ENCODE peak calls at places on chromosomes 2 and 18, in eight cellular contexts. C is activated CD4-positive, alpha-beta T cell treated with anti-CD3 and anti-CD28 coated beads for 1 hour; K is heart right ventricle; X is iris pigment epithelial cell; O is Ammon's horn; M is HS-5; A is left ventricle myocardium inferior; N is kidney. U is an unnamed sample.

GRCh38 chr18:2906522-2907458 is 60.0 kb downstream of the EMILIN2 start:
- DNase-seq in C (peak), K (peak), X (no peak), O (no peak), M (no peak), A (no peak), N (peak), U (peak)

GRCh38 chr2:36606925-36607324 is 9.0 kb upstream of the FEZ2 start:
- DNase-seq in C (no peak), K (no peak), X (no peak), O (no peak), M (no peak), A (no peak), N (no peak), U (no peak)

GRCh38 chr2:216441308-216442010 is 29.2 kb downstream of the SMARCAL1 start:
- DNase-seq in C (no peak), K (no peak), X (no peak), O (no peak), M (no peak), A (no peak), N (no peak), U (no peak)

GRCh38 chr2:8303322-8303832 is 378.5 kb upstream of the ID2 start:
- DNase-seq in C (peak), K (peak), X (no peak), O (peak), M (no peak), A (peak), N (peak), U (no peak)

GRCh38 chr18:65768379-65768778 is 17.6 kb downstream of the CDH7 start:
- DNase-seq in C (no peak), K (no peak), X (no peak), O (no peak), M (peak), A (no peak), N (no peak), U (no peak)

GRCh38 chr18:45841765-45842442 is 16.4 kb downstream of the SIGLEC15 start:
- DNase-seq in C (no peak), K (no peak), X (no peak), O (no peak), M (no peak), A (no peak), N (no peak), U (no peak)

GRCh38 chr2:112814278-112814677 is 22.3 kb downstream of the IL1B start:
- DNase-seq in C (no peak), K (no peak), X (peak), O (no peak), M (no peak), A (no peak), N (no peak), U (no peak)

GRCh38 chr18:76445275-76445674 is 49.8 kb downstream of the ZNF516 start:
- DNase-seq in C (no peak), K (no peak), X (peak), O (no peak), M (peak), A (no peak), N (no peak), U (no peak)

GRCh38 chr2:159124441-159124911 is 156.0 kb downstream of the TANC1 start:
- DNase-seq in C (no peak), K (no peak), X (peak), O (no peak), M (peak), A (no peak), N (no peak), U (no peak)

GRCh38 chr2:9142551-9143263 is 63.9 kb upstream of the ASAP2 start:
- DNase-seq in C (peak), K (peak), X (peak), O (peak), M (peak), A (peak), N (peak), U (peak)

GRCh38 chr18:5909130-5909529 is 13.8 kb upstream of the TMEM200C start:
- DNase-seq in C (no peak), K (no peak), X (no peak), O (no peak), M (no peak), A (no peak), N (no peak), U (no peak)

GRCh38 chr2:214696681-214697080 is 112.8 kb downstream of the BARD1 start:
- DNase-seq in C (no peak), K (no peak), X (no peak), O (no peak), M (no peak), A (no peak), N (peak), U (no peak)

GRCh38 chr18:48728204-48728833 is 189.5 kb downstream of the CTIF start:
- DNase-seq in C (no peak), K (no peak), X (peak), O (no peak), M (peak), A (no peak), N (peak), U (no peak)

GRCh38 chr2:30757737-30758136 is 49.5 kb downstream of the CAPN13 start:
- DNase-seq in C (no peak), K (no peak), X (no peak), O (no peak), M (no peak), A (no peak), N (no peak), U (no peak)

GRCh38 chr18:45133246-45133645 is 452.6 kb downstream of the SETBP1 start:
- DNase-seq in C (no peak), K (no peak), X (no peak), O (no peak), M (no peak), A (no peak), N (no peak), U (no peak)

GRCh38 chr18:13392029-13392750 is 173.6 kb downstream of the LDLRAD4 start:
- DNase-seq in C (no peak), K (no peak), X (no peak), O (no peak), M (no peak), A (no peak), N (no peak), U (no peak)

GRCh38 chr18:51802589-51802988 is 537.4 kb upstream of the DCC start:
- DNase-seq in C (no peak), K (no peak), X (no peak), O (no peak), M (no peak), A (no peak), N (no peak), U (no peak)

GRCh38 chr18:62959481-62959880 is 244.1 kb downstream of the PHLPP1 start:
- DNase-seq in C (no peak), K (no peak), X (no peak), O (no peak), M (no peak), A (no peak), N (no peak), U (no peak)

GRCh38 chr2:80328033-80328635 is 23.6 kb upstream of the LRRTM1 start:
- DNase-seq in C (no peak), K (no peak), X (no peak), O (no peak), M (no peak), A (no peak), N (no peak), U (no peak)

GRCh38 chr2:239357954-239358754 is 42.7 kb downstream of the HDAC4 start:
- DNase-seq in C (no peak), K (no peak), X (peak), O (peak), M (no peak), A (no peak), N (no peak), U (no peak)

GRCh38 chr2:1588051-1588993 is 156.0 kb downstream of the PXDN start:
- DNase-seq in C (no peak), K (no peak), X (no peak), O (no peak), M (no peak), A (no peak), N (peak), U (no peak)

GRCh38 chr2:100197643-100198153 is 55.3 kb upstream of the AFF3 start:
- DNase-seq in C (no peak), K (peak), X (peak), O (peak), M (no peak), A (peak), N (peak), U (no peak)

GRCh38 chr2:62430146-62430545 is 75.8 kb downstream of the TMEM17 start:
- DNase-seq in C (no peak), K (no peak), X (no peak), O (no peak), M (no peak), A (no peak), N (no peak), U (no peak)